ENCODE peak calls at places on chromosomes 5 and 9, in five cellular contexts. Q is cardiac fibroblast; T is stimulated activated CD4-positive, alpha-beta T cell treated with anti-CD3 and anti-CD28 coated beads, Interleukin-12 subunit alpha, Interleukin-12 subunit beta, amount 100 ng/mL, for 48 hours; W is astrocyte of the spinal cord; J is mucosa of descending colon. A is an unnamed sample.

GRCh38 chr9:128215491-128216404 is 12.6 kb downstream of the DNM1 start:
- DNase-seq in T (no peak), J (no peak), W (peak), Q (peak), A (no peak)

GRCh38 chr5:37665889-37666288 is 174.0 kb downstream of the GDNF start:
- DNase-seq in J (peak), Q (peak), T (no peak), W (peak), A (peak)

GRCh38 chr9:87193151-87193550 is 245.8 kb upstream of the GAS1 start:
- DNase-seq in Q (no peak), J (no peak), W (no peak), T (no peak), A (no peak)

GRCh38 chr5:151079838-151080619 is 805 bp downstream of the TNIP1 start:
- DNase-seq in Q (peak), W (peak), T (no peak), J (no peak), A (no peak)

GRCh38 chr9:14027114-14027812 is 286.7 kb downstream of the NFIB start:
- DNase-seq in Q (peak), T (no peak), W (no peak), J (peak), A (peak)

GRCh38 chr5:82406200-82406773 is 128.1 kb upstream of the RPS23 start:
- DNase-seq in J (no peak), W (peak), T (no peak), Q (peak), A (peak)

GRCh38 chr9:115158666-115159481 is 40.9 kb upstream of the TNC start:
- DNase-seq in T (no peak), J (no peak), W (peak), Q (peak), A (no peak)

GRCh38 chr9:33228606-33229005 is 11.4 kb upstream of the SPINK4 start:
- DNase-seq in W (no peak), J (no peak), T (no peak), Q (no peak), A (no peak)

GRCh38 chr9:124665391-124666058 is 105.6 kb downstream of the NR6A1 start:
- DNase-seq in T (no peak), J (no peak), Q (no peak), W (peak), A (peak)

GRCh38 chr5:80754900-80755299 is 100.1 kb upstream of the DHFR start:
- DNase-seq in Q (no peak), W (peak), J (no peak), T (peak), A (peak)

GRCh38 chr9:69173891-69174644 is at the start of gene TJP2:
- DNase-seq in Q (peak), J (peak), W (peak), T (peak), A (peak)

GRCh38 chr5:74994791-74995190 is 57.6 kb downstream of the GCNT4 start:
- DNase-seq in T (no peak), Q (no peak), J (no peak), W (no peak), A (no peak)

GRCh38 chr9:7536310-7536939 is 263.2 kb downstream of the DMAC1 start:
- DNase-seq in W (peak), Q (peak), T (peak), J (peak), A (peak)

GRCh38 chr9:69130456-69131441 is 43.3 kb upstream of the TJP2 start:
- DNase-seq in T (no peak), J (no peak), W (peak), Q (peak), A (peak)

GRCh38 chr5:17248999-17249634 is 31.7 kb downstream of the BASP1 start:
- DNase-seq in J (no peak), W (peak), T (no peak), Q (peak), A (peak)

GRCh38 chr5:79183617-79184016 is 52.3 kb upstream of the JMY start:
- DNase-seq in T (no peak), Q (no peak), W (no peak), J (no peak), A (no peak)